ENCODE peak calls at places on chromosomes 2 and 18, in four cellular contexts. D, R, H and Z are unnamed samples.

GRCh38 chr2:238127165-238128060 is 11.1 kb upstream of the KLHL30 start:
- DNase-seq in D (no peak), R (peak; percentile 66), H (peak; percentile 39), Z (no peak)

GRCh38 chr2:210421916-210422315 is 54.6 kb downstream of the LANCL1 start:
- DNase-seq in D (no peak), R (no peak), H (peak; percentile 9), Z (no peak)

GRCh38 chr18:323253-323622 is 55.4 kb upstream of the THOC1 start:
- DNase-seq in D (no peak), R (no peak), H (peak; percentile 87), Z (no peak)

GRCh38 chr2:45774688-45775244 is 123.3 kb downstream of the PRKCE start:
- DNase-seq in D (no peak), R (no peak), H (no peak), Z (no peak)

GRCh38 chr2:47519147-47519537 is 116.2 kb downstream of the MSH2 start:
- DNase-seq in D (no peak), R (no peak), H (no peak), Z (no peak)

GRCh38 chr18:24792164-24792563 is 331.7 kb downstream of the HRH4 start:
- DNase-seq in D (no peak), R (no peak), H (no peak), Z (no peak)

GRCh38 chr2:238106698-238107524 is 6.8 kb downstream of the ESPNL start:
- DNase-seq in D (no peak), R (peak; percentile 48), H (peak; percentile 52), Z (no peak)

GRCh38 chr2:36478332-36478738 is 119.6 kb downstream of the FEZ2 start:
- DNase-seq in D (no peak), R (no peak), H (no peak), Z (no peak)

GRCh38 chr18:64273724-64274123 is 124.8 kb upstream of the LINC00305 start:
- DNase-seq in D (no peak), R (no peak), H (no peak), Z (peak; percentile 55)

GRCh38 chr2:648476-649424 is 28.5 kb downstream of the TMEM18 start:
- DNase-seq in D (no peak), R (no peak), H (no peak), Z (no peak)

GRCh38 chr2:20149703-20150030 is 75.3 kb downstream of the SDC1 start:
- DNase-seq in D (no peak), R (no peak), H (no peak), Z (no peak)

GRCh38 chr2:27194538-27195354 is 17.1 kb upstream of the ATRAID start:
- DNase-seq in D (no peak), R (no peak), H (peak; percentile 82), Z (no peak)

GRCh38 chr2:195662138-195662537 is 5.1 kb downstream of the SLC39A10 start:
- DNase-seq in D (no peak), R (no peak), H (no peak), Z (no peak)

GRCh38 chr2:183248866-183249567 is 124.8 kb downstream of the NUP35 start:
- DNase-seq in D (no peak), R (peak; percentile 15), H (peak; percentile 15), Z (peak; percentile 11)

GRCh38 chr2:183490930-183491329 is 366.7 kb downstream of the NUP35 start:
- DNase-seq in D (no peak), R (no peak), H (no peak), Z (no peak)

GRCh38 chr18:3916082-3916481 is 466.1 kb downstream of the TGIF1 start:
- DNase-seq in D (no peak), R (no peak), H (no peak), Z (no peak)

GRCh38 chr2:60366178-60366577 is 187.3 kb downstream of the BCL11A start:
- DNase-seq in D (no peak), R (no peak), H (no peak), Z (no peak)

GRCh38 chr18:8882632-8883408 is 177.5 kb downstream of the MTCL1 start:
- DNase-seq in D (no peak), R (no peak), H (peak; percentile 21), Z (no peak)

GRCh38 chr2:73939419-73939818 is 12.7 kb downstream of the DGUOK start:
- DNase-seq in D (no peak), R (no peak), H (no peak), Z (no peak)

GRCh38 chr2:26575836-26576564 is 65.2 kb downstream of the CIB4 start:
- DNase-seq in D (no peak), R (no peak), H (no peak), Z (no peak)

GRCh38 chr2:15983496-15983895 is 43.1 kb downstream of the MYCN start:
- DNase-seq in D (no peak), R (no peak), H (no peak), Z (no peak)

GRCh38 chr2:181305151-181306123 is 151.7 kb upstream of the ITGA4 start:
- DNase-seq in D (peak; percentile 96), R (no peak), H (peak; percentile 95), Z (no peak)

GRCh38 chr18:10318686-10318960 is 135.8 kb upstream of the APCDD1 start:
- DNase-seq in D (no peak), R (no peak), H (no peak), Z (peak; percentile 30)

GRCh38 chr2:177187631-177188312 is 24.8 kb upstream of the HNRNPA3 start:
- DNase-seq in D (no peak), R (no peak), H (peak; percentile 95), Z (no peak)

GRCh38 chr2:218002792-218003191 is at the start of gene TNS1:
- DNase-seq in D (no peak), R (no peak), H (no peak), Z (no peak)

GRCh38 chr2:32496657-32497056 is 131.2 kb upstream of the TTC27 start:
- DNase-seq in D (no peak), R (no peak), H (no peak), Z (no peak)

GRCh38 chr2:45607701-45608100 is 3.4 kb downstream of the SRBD1 start:
- DNase-seq in D (no peak), R (peak; percentile 49), H (peak; percentile 45), Z (peak; percentile 23)

GRCh38 chr2:216139884-216140283 is 30.7 kb downstream of the XRCC5 start:
- DNase-seq in D (no peak), R (peak; percentile 22), H (peak; percentile 61), Z (no peak)

GRCh38 chr18:79121746-79122474 is 52.7 kb downstream of the ATP9B start:
- DNase-seq in D (no peak), R (no peak), H (no peak), Z (no peak)

GRCh38 chr2:192035731-192036442 is 158.8 kb downstream of the TMEFF2 start:
- DNase-seq in D (no peak), R (peak; percentile 20), H (no peak), Z (no peak)

GRCh38 chr2:67997528-67998267 is 65.1 kb downstream of the C1D start:
- DNase-seq in D (no peak), R (no peak), H (no peak), Z (no peak)

GRCh38 chr2:9752441-9753275 is 90.6 kb upstream of the TAF1B start:
- DNase-seq in D (no peak), R (no peak), H (peak; percentile 23), Z (no peak)

GRCh38 chr2:236705295-236706114 is 135.9 kb downstream of the ACKR3 start:
- DNase-seq in D (no peak), R (no peak), H (no peak), Z (no peak)

GRCh38 chr2:236706803-236707202 is 137.2 kb downstream of the ACKR3 start:
- DNase-seq in D (no peak), R (no peak), H (no peak), Z (no peak)

GRCh38 chr2:236703310-236703709 is 133.7 kb downstream of the ACKR3 start:
- DNase-seq in D (no peak), R (no peak), H (no peak), Z (no peak)

GRCh38 chr2:236703906-236704305 is 134.3 kb downstream of the ACKR3 start:
- DNase-seq in D (no peak), R (no peak), H (no peak), Z (no peak)

DNA sequence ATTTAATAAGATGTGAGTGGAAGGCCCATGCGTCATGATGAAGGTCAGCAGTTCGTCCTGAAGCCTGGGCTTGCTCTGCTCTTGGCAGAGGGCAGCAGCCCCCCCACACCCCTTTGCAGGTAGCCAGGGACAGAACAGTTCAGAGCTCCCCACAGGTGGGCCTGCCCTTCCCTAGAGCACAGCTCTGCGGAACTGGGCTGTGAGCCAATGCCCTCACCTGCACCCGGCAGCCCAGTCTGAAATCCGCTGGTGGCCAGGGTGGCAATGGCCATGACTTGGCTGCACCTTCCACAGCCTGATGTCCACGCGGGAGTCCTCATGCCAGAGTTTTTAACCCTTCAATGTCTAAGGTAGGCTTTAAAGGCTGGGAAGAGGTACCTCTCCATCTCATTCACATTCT is 136.7 kb downstream of the ACKR3 start:
- DNase-seq in D (no peak), R (no peak), H (no peak), Z (no peak)
- TF ChIP-seq SUZ12 in D (no peak), R (no peak), H (no peak), Z (no peak)

GRCh38 chr2:214465386-214466146 is 54.7 kb downstream of the VWC2L start:
- DNase-seq in D (no peak), R (no peak), H (peak; percentile 13), Z (peak; percentile 30)
- TF ChIP-seq SUZ12 in D (no peak), R (no peak), H (no peak), Z (no peak)

GRCh38 chr2:95231723-95232122 is 24.4 kb downstream of the ZNF892 start:
- DNase-seq in D (no peak), R (peak; percentile 65), H (peak; percentile 85), Z (peak; percentile 88)
- TF ChIP-seq SUZ12 in D (no peak), R (no peak), H (no peak), Z (no peak)

DNA sequence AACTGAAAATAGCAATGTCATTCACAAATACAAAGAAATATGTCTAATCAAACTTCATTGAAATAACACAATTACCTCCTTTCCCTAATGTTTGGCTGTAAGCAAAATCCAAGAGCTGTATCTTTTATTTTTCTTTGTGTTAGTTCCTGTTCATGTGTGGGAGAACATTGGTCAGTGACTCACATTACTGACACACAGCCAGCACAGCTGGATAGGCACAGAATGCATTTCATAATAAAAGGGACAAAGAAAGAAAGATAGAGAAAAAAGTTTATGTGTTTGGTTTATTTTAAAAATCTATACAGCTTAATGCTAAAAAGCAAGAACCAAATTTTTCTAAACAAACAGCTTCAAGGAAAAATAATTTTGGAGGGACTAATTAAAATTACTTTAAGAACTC is 185.6 kb upstream of the COL3A1 start:
- DNase-seq in D (no peak), R (no peak), H (no peak), Z (no peak)
- TF ChIP-seq SUZ12 in D (no peak), R (no peak), H (no peak), Z (no peak)

GRCh38 chr18:61697306-61697909 is 195.4 kb downstream of the RNF152 start:
- DNase-seq in D (no peak), R (no peak), H (no peak), Z (no peak)

GRCh38 chr18:61703508-61703907 is 189.3 kb downstream of the RNF152 start:
- DNase-seq in D (no peak), R (no peak), H (no peak), Z (no peak)

GRCh38 chr18:61706516-61706915 is 186.3 kb downstream of the RNF152 start:
- DNase-seq in D (no peak), R (no peak), H (no peak), Z (no peak)

GRCh38 chr18:61699397-61700090 is 193.3 kb downstream of the RNF152 start:
- DNase-seq in D (no peak), R (no peak), H (no peak), Z (no peak)

DNA sequence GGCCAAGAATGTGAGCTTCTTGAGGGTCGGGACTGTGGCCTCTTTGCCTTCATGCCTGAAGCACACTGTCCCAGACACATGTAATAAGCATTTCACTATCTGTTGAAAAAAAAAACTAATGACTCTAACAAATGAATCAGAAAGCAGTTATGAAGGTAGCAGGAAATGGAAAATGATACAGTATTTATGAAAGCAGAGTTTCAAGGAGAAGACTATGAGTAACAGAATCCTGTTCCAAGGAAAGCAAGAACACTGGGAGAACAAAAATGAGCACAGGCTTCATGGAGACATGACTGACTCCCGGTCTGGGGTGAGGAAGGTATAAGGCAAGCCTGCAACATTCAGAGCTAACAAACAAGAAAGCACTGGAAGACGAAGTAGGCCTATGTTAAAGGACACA is 190.8 kb downstream of the RNF152 start:
- DNase-seq in D (no peak), R (no peak), H (no peak), Z (no peak)
- TF ChIP-seq SUZ12 in D (no peak), R (no peak), H (no peak), Z (no peak)